ENCODE peak calls at places on chromosomes 1 and 21, in six cellular contexts. F is colonic mucosa, R is AG10803, I is cardiac muscle cell, P is SHP77, M is epithelial cell of esophagus. C is an unnamed sample.

GRCh38 chr1:156703741-156704140 is 1.6 kb downstream of the CRABP2 start:
- DNase-seq in F (no peak), R (no peak), I (no peak), P (no peak), M (no peak), C (no peak)

GRCh38 chr1:168585191-168585590 is 8.8 kb downstream of the XCL1 start:
- DNase-seq in F (no peak), R (peak; percentile 18), I (peak; percentile 3), P (no peak), M (peak; percentile 51), C (no peak)

GRCh38 chr1:117308406-117308916 is 58.8 kb upstream of the MAN1A2 start:
- DNase-seq in F (no peak), R (no peak), I (no peak), P (no peak), M (no peak), C (no peak)

GRCh38 chr1:18217398-18218043 is 109.9 kb downstream of the IGSF21 start:
- DNase-seq in F (peak; percentile 63), R (peak; percentile 13), I (peak; percentile 21), P (no peak), M (peak; percentile 2), C (peak; percentile 45)

GRCh38 chr1:21605964-21606705 is 63.0 kb downstream of the RAP1GAP start:
- DNase-seq in F (no peak), R (no peak), I (no peak), P (no peak), M (no peak), C (no peak)

GRCh38 chr1:214008791-214009612 is 21.2 kb downstream of the PROX1 start:
- DNase-seq in F (no peak), R (no peak), I (no peak), P (no peak), M (no peak), C (no peak)

GRCh38 chr1:12438349-12438924 is 179.6 kb downstream of the DHRS3 start:
- DNase-seq in F (no peak), R (peak; percentile 38), I (no peak), P (no peak), M (peak; percentile 64), C (no peak)

GRCh38 chr1:108041360-108042143 is 76.6 kb upstream of the VAV3 start:
- DNase-seq in F (no peak), R (no peak), I (peak; percentile 29), P (no peak), M (no peak), C (no peak)

GRCh38 chr1:97943354-97943753 is 22.5 kb upstream of the DPYD start:
- DNase-seq in F (no peak), R (peak; percentile 94), I (peak; percentile 65), P (no peak), M (peak; percentile 30), C (no peak)

GRCh38 chr1:40818264-40818961 is 34.8 kb downstream of the KCNQ4 start:
- DNase-seq in F (peak; percentile 88), R (peak; percentile 4), I (peak; percentile 50), P (no peak), M (peak; percentile 67), C (no peak)

GRCh38 chr1:201226859-201227488 is 36.4 kb downstream of the IGFN1 start:
- DNase-seq in F (peak; percentile 10), R (no peak), I (no peak), P (no peak), M (no peak), C (no peak)

GRCh38 chr1:234840253-234840652 is 230.3 kb upstream of the IRF2BP2 start:
- DNase-seq in F (no peak), R (no peak), I (no peak), P (no peak), M (no peak), C (no peak)

GRCh38 chr1:146010126-146010738 is 11.3 kb downstream of the HJV start:
- DNase-seq in F (no peak), R (no peak), I (no peak), P (no peak), M (no peak), C (peak; percentile 47)

GRCh38 chr1:41615316-41615715 is 130.8 kb upstream of the EDN2 start:
- DNase-seq in F (no peak), R (no peak), I (no peak), P (no peak), M (no peak), C (no peak)

GRCh38 chr1:2991753-2992495 is 29.3 kb upstream of the ACTRT2 start:
- DNase-seq in F (no peak), R (no peak), I (no peak), P (no peak), M (no peak), C (no peak)

GRCh38 chr1:16021681-16022080 is at the start of gene CLCNKA:
- DNase-seq in F (no peak), R (no peak), I (no peak), P (no peak), M (no peak), C (no peak)

GRCh38 chr1:147612366-147612765 is 58.0 kb downstream of the ACP6 start:
- DNase-seq in F (no peak), R (no peak), I (no peak), P (peak; percentile 97), M (no peak), C (peak; percentile 78)

GRCh38 chr1:31855038-31855845 is 39.4 kb upstream of the SPOCD1 start:
- DNase-seq in F (peak; percentile 27), R (peak; percentile 53), I (peak; percentile 43), P (no peak), M (peak; percentile 63), C (peak; percentile 14)

GRCh38 chr21:38988211-38989096 is 182.7 kb downstream of the ETS2 start:
- DNase-seq in F (no peak), R (no peak), I (no peak), P (peak; percentile 41), M (no peak), C (no peak)

GRCh38 chr1:53511933-53512806 is 53.0 kb downstream of the DMRTB1 start:
- DNase-seq in F (no peak), R (no peak), I (peak; percentile 63), P (no peak), M (peak; percentile 48), C (no peak)

GRCh38 chr1:225474986-225475820 is 47.4 kb upstream of the LBR start:
- DNase-seq in F (peak; percentile 58), R (peak; percentile 44), I (peak; percentile 76), P (peak; percentile 43), M (peak; percentile 53), C (peak; percentile 75)

GRCh38 chr1:228334226-228334935 is 72.3 kb downstream of the TRIM11 start:
- DNase-seq in F (no peak), R (no peak), I (no peak), P (no peak), M (no peak), C (no peak)

GRCh38 chr1:199463521-199464127 is 563.9 kb upstream of the NR5A2 start:
- DNase-seq in F (peak; percentile 24), R (peak; percentile 36), I (peak; percentile 83), P (peak; percentile 44), M (peak; percentile 76), C (peak; percentile 79)

GRCh38 chr1:212700892-212701819 is 1.5 kb upstream of the BATF3 start:
- DNase-seq in F (peak; percentile 43), R (peak; percentile 39), I (peak; percentile 66), P (no peak), M (peak; percentile 14), C (no peak)

GRCh38 chr1:178536844-178537371 is 24.0 kb downstream of the TEX35 start:
- DNase-seq in F (peak; percentile 84), R (peak; percentile 99), I (peak; percentile 98), P (no peak), M (peak; percentile 93), C (peak; percentile 89)

GRCh38 chr1:199959775-199960110 is 67.8 kb upstream of the NR5A2 start:
- DNase-seq in F (no peak), R (no peak), I (no peak), P (no peak), M (no peak), C (no peak)

GRCh38 chr1:30798954-30799491 is 41.4 kb upstream of the LAPTM5 start:
- DNase-seq in F (no peak), R (no peak), I (no peak), P (no peak), M (no peak), C (no peak)

GRCh38 chr1:29270881-29271390 is 34.6 kb downstream of the PTPRU start:
- DNase-seq in F (no peak), R (peak; percentile 59), I (no peak), P (no peak), M (no peak), C (no peak)

GRCh38 chr1:160664573-160665051 is 17.8 kb upstream of the SLAMF1 start:
- DNase-seq in F (no peak), R (no peak), I (no peak), P (no peak), M (no peak), C (no peak)

C was measured in HT-29.